ENCODE peak calls at places on chromosomes 4 and X, in nine cellular contexts. A, G, E, Z, Y, V, Q, K and S are unnamed samples.

GRCh38 chr4:130747842-130748241 is 1651.9 kb downstream of the C4orf33 start:
- DNase-seq in G (no peak), A (no peak), K (no peak), V (peak; percentile 1), Z (no peak), Q (peak; percentile 10), Y (no peak), E (peak; percentile 5), S (peak; percentile 5)

GRCh38 chr4:21596521-21596920 is 352.1 kb downstream of the KCNIP4 start:
- DNase-seq in G (no peak), E (no peak), Y (no peak), Z (peak; percentile 2), V (no peak), K (no peak), Q (no peak), A (no peak), S (peak; percentile 5)

GRCh38 chr4:102217345-102217744 is 127.9 kb downstream of the SLC39A8 start:
- DNase-seq in G (no peak), E (peak; percentile 1), Q (no peak), V (no peak), K (no peak), A (no peak), Z (no peak), Y (no peak), S (peak; percentile 48)

GRCh38 chrX:155768036-155768769 is 112.9 kb upstream of the VAMP7 start:
- DNase-seq in A (no peak), G (peak; percentile 58), Y (no peak), Z (no peak), E (peak; percentile 20), Q (no peak), V (peak; percentile 69), K (no peak), S (peak; percentile 26)

GRCh38 chr4:183165371-183165770 is 66.3 kb downstream of the WWC2 start:
- DNase-seq in A (no peak), G (peak; percentile 49), Z (no peak), E (peak; percentile 70), K (no peak), Q (no peak), V (no peak), Y (no peak), S (peak; percentile 27)

GRCh38 chr4:4995103-4995761 is 24.0 kb downstream of the CYTL1 start:
- DNase-seq in Q (peak; percentile 81), G (peak; percentile 49), K (peak; percentile 80), E (peak; percentile 72), A (peak; percentile 32), Y (peak; percentile 31), Z (peak; percentile 16), V (peak; percentile 65), S (peak; percentile 80)

GRCh38 chr4:53346920-53347852 is 18.7 kb downstream of the SCFD2 start:
- DNase-seq in K (no peak), G (peak; percentile 28), A (peak; percentile 100), Y (no peak), E (peak; percentile 65), V (peak; percentile 62), Q (peak; percentile 11), Z (no peak), S (peak; percentile 63)

GRCh38 chr4:81405900-81406401 is 65.8 kb downstream of the RASGEF1B start:
- DNase-seq in Y (peak; percentile 73), K (peak; percentile 58), Z (peak; percentile 69), V (peak; percentile 80), E (peak; percentile 86), G (peak; percentile 78), Q (peak; percentile 42), A (peak; percentile 5), S (peak; percentile 85)

GRCh38 chr4:153521995-153522799 is 56.0 kb downstream of the TMEM131L start:
- DNase-seq in E (no peak), Y (no peak), V (no peak), Z (no peak), G (no peak), K (no peak), Q (no peak), A (no peak), S (no peak)

GRCh38 chr4:89111833-89112563 is 665 bp downstream of the TIGD2 start:
- DNase-seq in Q (peak; percentile 50), K (no peak), A (no peak), V (peak; percentile 93), E (peak; percentile 85), Y (no peak), Z (no peak), G (peak; percentile 98), S (peak; percentile 58)

GRCh38 chr4:80425701-80426100 is 90.2 kb downstream of the CFAP299 start:
- DNase-seq in A (no peak), Z (no peak), Y (peak; percentile 67), Q (no peak), V (no peak), E (no peak), K (no peak), G (no peak), S (no peak)

GRCh38 chr4:188719794-188720193 is 580.6 kb downstream of the TRIML1 start:
- DNase-seq in V (no peak), Q (no peak), K (no peak), A (no peak), Y (no peak), E (no peak), Z (no peak), G (no peak), S (no peak)

GRCh38 chrX:55135171-55135570 is 46.4 kb downstream of the PAGE2 start:
- DNase-seq in A (peak; percentile 1), Z (peak; percentile 0), V (peak; percentile 31), Q (peak; percentile 2), G (peak; percentile 32), E (peak; percentile 58), K (peak; percentile 2), Y (no peak), S (peak; percentile 46)

GRCh38 chrX:39327255-39327654 is 526.0 kb downstream of the MID1IP1 start:
- DNase-seq in G (no peak), V (no peak), K (no peak), Z (no peak), Q (no peak), E (no peak), A (no peak), Y (no peak), S (no peak)

GRCh38 chrX:34655496-34656258 is 1.4 kb downstream of the TMEM47 start:
- DNase-seq in E (peak; percentile 41), Q (no peak), V (no peak), Z (no peak), Y (no peak), A (no peak), G (peak; percentile 36), K (peak; percentile 7), S (peak; percentile 33)

GRCh38 chr4:37970702-37971101 is 10.5 kb downstream of the PTTG2 start:
- DNase-seq in Z (no peak), Y (no peak), V (peak; percentile 42), A (peak; percentile 44), K (no peak), G (peak; percentile 55), Q (no peak), E (peak; percentile 43), S (peak; percentile 61)

GRCh38 chr4:173490817-173491518 is 39.1 kb downstream of the HAND2 start:
- DNase-seq in A (peak; percentile 50), E (peak; percentile 79), G (peak; percentile 68), Y (no peak), K (no peak), Z (no peak), V (peak; percentile 86), Q (peak; percentile 56), S (peak; percentile 71)